ENCODE peak calls at places on chromosome 11, in nine cellular contexts. L is endothelial cell, V is NCI-H1105, W is A549, N is HAP-1, R is iPS DF 19.7, T is mucosa of gallbladder, X is HT1080, O is iris pigment epithelial cell. E is an unnamed sample.
A peak's percentile ranks its signal among the peaks of the same experiment; 100 is the strongest.

GRCh38 chr11:119584193-119585037 is 144.6 kb downstream of the NECTIN1 start:
- DNase-seq in V (peak; percentile 81), R (peak; percentile 78), X (peak; percentile 79), O (peak; percentile 78), N (peak; percentile 86), W (peak; percentile 28), L (peak; percentile 56), T (peak; percentile 65), E (no peak)

GRCh38 chr11:20964985-20965384 is 295.6 kb downstream of the NELL1 start:
- DNase-seq in X (no peak), W (no peak), N (no peak), O (no peak), T (no peak), L (no peak), R (no peak), V (no peak), E (no peak)

GRCh38 chr11:16117989-16118810 is 238.1 kb downstream of the SOX6 start:
- DNase-seq in R (no peak), N (no peak), V (peak; percentile 64), O (no peak), W (no peak), X (no peak), L (no peak), T (no peak), E (no peak)

GRCh38 chr11:93740802-93741093 is 547 bp downstream of the TAF1D start:
- DNase-seq in R (no peak), T (peak; percentile 42), V (peak; percentile 45), O (peak; percentile 64), X (peak; percentile 64), W (peak; percentile 35), N (peak; percentile 77), L (peak; percentile 38), E (peak; percentile 41)

GRCh38 chr11:108912587-108912986 is 247.7 kb downstream of the DDX10 start:
- DNase-seq in R (no peak), L (no peak), N (no peak), V (no peak), X (peak; percentile 20), W (no peak), T (no peak), O (peak; percentile 86), E (no peak)

GRCh38 chr11:111730031-111730430 is 36.2 kb downstream of the PPP2R1B start:
- DNase-seq in W (no peak), O (no peak), V (no peak), L (no peak), R (no peak), X (no peak), T (no peak), N (no peak), E (no peak)

GRCh38 chr11:72001834-72002591 is 3.3 kb downstream of the IL18BP start:
- DNase-seq in V (no peak), X (no peak), W (no peak), O (no peak), R (no peak), T (no peak), N (no peak), L (no peak), E (no peak)

GRCh38 chr11:87926250-87926970 is 248.8 kb downstream of the RAB38 start:
- DNase-seq in N (no peak), T (peak; percentile 16), X (peak; percentile 95), V (no peak), R (no peak), W (no peak), O (peak; percentile 81), L (no peak), E (no peak)

GRCh38 chr11:95849087-95849825 is 59.0 kb downstream of the CEP57 start:
- DNase-seq in L (peak; percentile 53), W (peak; percentile 8), R (no peak), V (no peak), O (peak; percentile 85), X (peak; percentile 66), T (peak; percentile 57), N (peak; percentile 53), E (no peak)

GRCh38 chr11:123426766-123427165 is 3.3 kb upstream of the GRAMD1B start:
- DNase-seq in T (no peak), O (no peak), N (no peak), L (no peak), R (no peak), W (no peak), X (no peak), V (peak; percentile 82), E (no peak)

GRCh38 chr11:26583550-26583949 is 11.5 kb upstream of the MUC15 start:
- DNase-seq in W (no peak), N (no peak), X (no peak), R (no peak), V (no peak), L (no peak), T (peak; percentile 50), O (peak; percentile 96), E (no peak)

GRCh38 chr11:47186076-47186936 is at the start of gene PACSIN3:
- DNase-seq in N (peak; percentile 80), X (no peak), T (no peak), O (peak; percentile 25), W (peak; percentile 72), L (peak; percentile 63), R (no peak), V (peak; percentile 16), E (no peak)

GRCh38 chr11:62033191-62034044 is 66.0 kb upstream of the FTH1 start:
- DNase-seq in V (no peak), N (peak; percentile 12), O (no peak), T (no peak), L (no peak), W (no peak), R (no peak), X (peak; percentile 43), E (no peak)

GRCh38 chr11:17554487-17554886 is 7.4 kb downstream of the OTOG start:
- DNase-seq in W (no peak), R (no peak), V (no peak), T (no peak), L (no peak), X (no peak), O (no peak), N (no peak), E (no peak)

GRCh38 chr11:35632301-35632700 is 14.0 kb downstream of the FJX1 start:
- DNase-seq in R (no peak), L (no peak), O (no peak), V (no peak), T (no peak), X (peak; percentile 27), W (no peak), N (no peak), E (no peak)

GRCh38 chr11:44305643-44306468 is 4.1 kb downstream of the ALX4 start:
- DNase-seq in T (no peak), X (no peak), O (peak; percentile 32), L (no peak), N (peak; percentile 35), V (no peak), W (no peak), R (no peak), E (no peak)

GRCh38 chr11:71488086-71488967 is 35.3 kb downstream of the NADSYN1 start:
- DNase-seq in V (no peak), N (no peak), L (no peak), T (no peak), X (peak; percentile 59), W (peak; percentile 28), R (no peak), O (peak; percentile 75), E (no peak)

GRCh38 chr11:86816251-86816726 is 15.9 kb downstream of the PRSS23 start:
- DNase-seq in R (no peak), O (peak; percentile 50), V (no peak), L (no peak), T (no peak), N (no peak), W (no peak), X (peak; percentile 74), E (no peak)

GRCh38 chr11:12090761-12091261 is 19.6 kb upstream of the MICAL2 start:
- DNase-seq in R (no peak), T (peak; percentile 93), N (no peak), X (no peak), V (no peak), W (no peak), O (no peak), L (no peak), E (no peak)

GRCh38 chr11:70912226-70912840 is 340.0 kb downstream of the SHANK2 start:
- DNase-seq in V (no peak), W (no peak), T (no peak), O (no peak), N (no peak), L (no peak), X (peak; percentile 25), R (no peak), E (no peak)

GRCh38 chr11:86228967-86229330 is 15.6 kb upstream of the EED start:
- DNase-seq in N (no peak), R (no peak), V (no peak), L (no peak), T (no peak), X (peak; percentile 49), W (no peak), O (no peak), E (no peak)

GRCh38 chr11:68677432-68677831 is 6.9 kb upstream of the GAL start:
- DNase-seq in T (no peak), V (no peak), N (no peak), R (no peak), L (no peak), O (peak; percentile 69), X (peak; percentile 96), W (peak; percentile 71), E (no peak)

GRCh38 chr11:77619576-77620198 is 17.9 kb downstream of the CLNS1A start:
- DNase-seq in X (peak; percentile 40), N (peak; percentile 48), L (peak; percentile 33), W (peak; percentile 12), R (peak; percentile 9), V (peak; percentile 51), O (peak; percentile 49), T (peak; percentile 16), E (no peak)

GRCh38 chr11:83033972-83034672 is 37.6 kb downstream of the RAB30 start:
- DNase-seq in X (peak; percentile 57), N (peak; percentile 30), V (peak; percentile 44), O (peak; percentile 57), L (no peak), W (no peak), R (no peak), T (peak; percentile 19), E (no peak)

GRCh38 chr11:59857444-59858434 is 8.5 kb downstream of the TCN1 start:
- DNase-seq in W (peak; percentile 6), X (peak; percentile 57), T (no peak), O (peak; percentile 23), V (no peak), N (no peak), R (peak; percentile 15), L (no peak), E (no peak)

GRCh38 chr11:65266210-65266609 is 4.4 kb downstream of the POLA2 start:
- DNase-seq in R (no peak), V (no peak), T (no peak), N (no peak), X (no peak), W (no peak), O (no peak), L (no peak), E (no peak)

GRCh38 chr11:28521075-28521474 is 412.9 kb downstream of the METTL15 start:
- DNase-seq in L (no peak), W (no peak), V (peak; percentile 6), T (no peak), X (no peak), O (peak; percentile 34), N (no peak), R (no peak), E (no peak)

GRCh38 chr11:124864176-124864891 is 898 bp upstream of the ROBO3 start:
- DNase-seq in T (no peak), O (no peak), R (no peak), W (no peak), V (no peak), N (no peak), L (no peak), X (no peak), E (no peak)

GRCh38 chr11:80297808-80298460 is 857.1 kb upstream of the TENM4 start:
- DNase-seq in X (peak; percentile 86), L (no peak), W (no peak), N (no peak), T (no peak), R (no peak), O (peak; percentile 40), V (no peak), E (no peak)

GRCh38 chr11:116072776-116073175 is 568.6 kb upstream of the CADM1 start:
- DNase-seq in V (no peak), O (no peak), L (peak; percentile 42), N (peak; percentile 20), R (no peak), X (no peak), T (no peak), W (no peak), E (no peak)

GRCh38 chr11:1639666-1640065 is 10.1 kb downstream of the KRTAP5-5 start:
- DNase-seq in W (no peak), N (no peak), O (no peak), R (no peak), T (no peak), V (no peak), L (no peak), X (no peak), E (no peak)